ENCODE peak calls at places on chromosomes 7 and 10, in five cellular contexts. M, P, W, E and V are unnamed samples.

GRCh38 chr10:87639493-87639892 is 20.2 kb upstream of the PAPSS2 start:
- ATAC-seq in M (no peak), P (no peak), W (no peak), E (no peak), V (no peak)

GRCh38 chr10:12482586-12482985 is 133.2 kb downstream of the CAMK1D start:
- ATAC-seq in M (no peak), P (no peak), W (peak; percentile 39), E (no peak), V (no peak)

GRCh38 chr10:29746080-29746797 is 111.5 kb upstream of the SVIL start:
- ATAC-seq in M (no peak), P (no peak), W (no peak), E (no peak), V (no peak)

GRCh38 chr7:25031007-25031406 is 51.0 kb upstream of the OSBPL3 start:
- ATAC-seq in M (no peak), P (no peak), W (peak; percentile 84), E (no peak), V (no peak)

GRCh38 chr7:876972-877311 is 588 bp downstream of the GET4 start:
- ATAC-seq in M (peak; percentile 61), P (peak; percentile 44), W (peak; percentile 54), E (peak; percentile 57), V (peak; percentile 14)

GRCh38 chr10:99983280-99983988 is 26.3 kb downstream of the DNMBP start:
- ATAC-seq in M (peak; percentile 54), P (peak; percentile 96), W (peak; percentile 86), E (peak; percentile 89), V (peak; percentile 75)

GRCh38 chr10:23065549-23065948 is 29.8 kb upstream of the MSRB2 start:
- ATAC-seq in M (peak; percentile 59), P (peak; percentile 36), W (no peak), E (no peak), V (peak; percentile 81)

GRCh38 chr7:48052748-48053147 is 17.4 kb downstream of the C7orf57 start:
- ATAC-seq in M (no peak), P (no peak), W (peak; percentile 89), E (no peak), V (no peak)

GRCh38 chr7:99624487-99624886 is 7.7 kb downstream of the ZSCAN25 start:
- ATAC-seq in M (no peak), P (no peak), W (no peak), E (no peak), V (no peak)

GRCh38 chr10:29622382-29622885 is 12.3 kb downstream of the SVIL start:
- ATAC-seq in M (no peak), P (no peak), W (no peak), E (no peak), V (no peak)

GRCh38 chr10:44650576-44651394 is 260.4 kb upstream of the TMEM72 start:
- ATAC-seq in M (no peak), P (no peak), W (no peak), E (no peak), V (no peak)

GRCh38 chr10:95755511-95756004 is 405 bp upstream of the ENTPD1 start:
- ATAC-seq in M (peak; percentile 81), P (no peak), W (peak; percentile 48), E (peak; percentile 80), V (peak; percentile 92)

GRCh38 chr7:33880787-33881186 is 24.6 kb upstream of the BMPER start:
- ATAC-seq in M (no peak), P (no peak), W (no peak), E (no peak), V (no peak)

GRCh38 chr10:93596539-93596938 is 4.5 kb downstream of the RBP4 start:
- ATAC-seq in M (peak; percentile 39), P (peak; percentile 14), W (no peak), E (no peak), V (no peak)

GRCh38 chr7:156903232-156903909 is 10.4 kb upstream of the LMBR1 start:
- ATAC-seq in M (peak; percentile 71), P (peak; percentile 51), W (peak; percentile 71), E (no peak), V (peak; percentile 74)

GRCh38 chr7:103025341-103025740 is 49.3 kb downstream of the FBXL13 start:
- ATAC-seq in M (no peak), P (no peak), W (peak; percentile 56), E (peak; percentile 88), V (no peak)

GRCh38 chr10:96619120-96619519 is 32.3 kb upstream of the TM9SF3 start:
- ATAC-seq in M (no peak), P (no peak), W (no peak), E (peak; percentile 91), V (no peak)

GRCh38 chr7:32611700-32612099 is 116.4 kb downstream of the AVL9 start:
- ATAC-seq in M (no peak), P (no peak), W (no peak), E (no peak), V (no peak)

GRCh38 chr10:29908977-29909376 is 150.4 kb downstream of the JCAD start:
- ATAC-seq in M (no peak), P (no peak), W (no peak), E (no peak), V (no peak)

GRCh38 chr10:112782176-112782907 is 167.7 kb upstream of the TCF7L2 start:
- ATAC-seq in M (no peak), P (no peak), W (no peak), E (no peak), V (peak; percentile 92)

GRCh38 chr10:11763501-11763861 is 21.3 kb downstream of the ECHDC3 start:
- ATAC-seq in M (no peak), P (no peak), W (no peak), E (no peak), V (no peak)

GRCh38 chr7:48053823-48054222 is 18.5 kb downstream of the C7orf57 start:
- ATAC-seq in M (no peak), P (no peak), W (no peak), E (no peak), V (no peak)

GRCh38 chr7:8908889-8909288 is 475.5 kb downstream of the NXPH1 start:
- ATAC-seq in M (no peak), P (no peak), W (no peak), E (no peak), V (no peak)

GRCh38 chr10:30893208-30893607 is 138.5 kb downstream of the ZNF438 start:
- ATAC-seq in M (no peak), P (no peak), W (no peak), E (no peak), V (no peak)

GRCh38 chr7:50307368-50308012 is 3.0 kb downstream of the IKZF1 start:
- ATAC-seq in M (no peak), P (no peak), W (peak; percentile 61), E (peak; percentile 63), V (no peak)

GRCh38 chr10:45495438-45496152 is 121.6 kb downstream of the ALOX5 start:
- ATAC-seq in M (no peak), P (no peak), W (no peak), E (peak; percentile 57), V (no peak)

GRCh38 chr10:55144001-55144400 is 343.0 kb upstream of the PCDH15 start:
- ATAC-seq in M (no peak), P (no peak), W (no peak), E (no peak), V (no peak)

GRCh38 chr10:12684784-12685183 is 316.7 kb downstream of the CCDC3 start:
- ATAC-seq in M (no peak), P (no peak), W (no peak), E (no peak), V (no peak)

GRCh38 chr10:95569368-95569767 is 8.2 kb upstream of the SORBS1 start:
- ATAC-seq in M (no peak), P (no peak), W (no peak), E (no peak), V (no peak)

GRCh38 chr10:104780165-104780564 is 139.1 kb downstream of the SORCS3 start:
- ATAC-seq in M (no peak), P (no peak), W (no peak), E (no peak), V (no peak)

GRCh38 chr10:104784452-104784851 is 143.4 kb downstream of the SORCS3 start:
- ATAC-seq in M (no peak), P (no peak), W (no peak), E (no peak), V (no peak)

GRCh38 chr10:104780946-104781345 is 139.9 kb downstream of the SORCS3 start:
- ATAC-seq in M (no peak), P (no peak), W (no peak), E (no peak), V (no peak)

GRCh38 chr10:104777086-104777799 is 136.2 kb downstream of the SORCS3 start:
- ATAC-seq in M (no peak), P (no peak), W (peak; percentile 44), E (no peak), V (no peak)

GRCh38 chr10:104779701-104780100 is 138.6 kb downstream of the SORCS3 start:
- ATAC-seq in M (no peak), P (no peak), W (no peak), E (no peak), V (no peak)
- TF ChIP-seq EP300 in M (no peak), P (no peak), W (no peak), E (no peak), V (no peak)

DNA sequence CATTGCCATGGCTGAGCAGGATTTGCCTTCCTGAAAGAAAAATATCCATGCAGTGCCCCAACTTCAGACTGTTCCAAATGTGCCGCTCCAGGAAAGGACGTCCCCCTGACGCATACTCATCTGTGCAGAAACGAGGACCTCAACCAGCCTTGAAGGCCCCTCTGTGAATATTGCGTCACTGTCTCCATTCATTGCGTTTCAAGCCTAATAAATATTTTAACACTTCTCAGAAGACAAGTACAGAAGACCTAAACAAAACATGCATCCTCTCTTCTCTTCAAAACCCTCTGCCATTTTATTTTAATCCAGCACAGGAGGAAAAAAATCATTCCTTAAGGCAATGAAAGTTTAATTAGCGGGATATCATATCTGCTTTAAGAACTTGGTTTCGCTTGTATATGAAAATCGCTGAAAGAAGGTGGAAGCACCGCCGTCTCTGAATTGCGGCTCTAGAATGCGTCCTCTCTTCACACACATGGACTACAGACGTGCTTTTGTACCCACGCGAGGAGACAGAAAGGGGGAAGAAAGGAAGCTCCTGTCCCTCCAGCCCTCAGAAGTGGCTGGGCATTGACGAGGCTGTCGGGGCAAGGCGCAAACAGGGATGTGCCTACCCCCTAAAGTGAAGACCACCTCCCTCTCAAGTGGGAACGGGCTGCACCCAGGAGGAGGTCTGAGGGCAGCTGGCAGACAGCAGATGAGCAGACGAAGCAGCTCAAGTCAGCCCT is 36.8 kb downstream of the RGS10 start:
- ATAC-seq in M (no peak), P (no peak), W (no peak), E (no peak), V (no peak)
- TF ChIP-seq EP300 in M (no peak), P (no peak), W (no peak), E (no peak), V (no peak)

GRCh38 chr10:18767981-18768380 is 108.8 kb downstream of the ARL5B start:
- ATAC-seq in M (no peak), P (no peak), W (no peak), E (no peak), V (no peak)

GRCh38 chr10:18777258-18777657 is 118.0 kb downstream of the ARL5B start:
- ATAC-seq in M (no peak), P (no peak), W (no peak), E (peak; percentile 26), V (no peak)

DNA sequence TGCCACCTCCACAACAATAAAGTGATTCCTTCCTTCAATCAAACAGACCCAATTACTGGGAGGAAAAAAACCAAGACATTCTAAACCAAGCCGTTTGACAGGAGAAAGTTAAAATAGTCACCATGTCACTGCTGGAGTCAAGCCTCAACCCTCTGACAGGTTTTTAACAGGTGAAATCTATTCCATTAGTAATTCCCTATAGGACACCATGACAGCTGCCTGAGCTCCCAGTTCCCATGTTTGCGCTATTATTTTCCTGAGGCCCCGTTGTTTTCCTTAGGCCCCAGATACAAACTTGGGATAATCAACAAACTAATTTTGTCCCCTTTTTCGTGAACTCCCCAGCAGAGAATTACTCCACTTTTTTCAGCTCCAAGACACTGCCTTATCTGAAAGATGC is 113.9 kb downstream of the ARL5B start:
- ATAC-seq in M (no peak), P (no peak), W (no peak), E (no peak), V (no peak)
- TF ChIP-seq EP300 in M (no peak), P (no peak), W (no peak), E (no peak), V (no peak)

GRCh38 chr7:82750007-82750406 is 306.4 kb upstream of the CACNA2D1 start:
- ATAC-seq in M (no peak), P (no peak), W (no peak), E (no peak), V (no peak)
- TF ChIP-seq EP300 in M (no peak), P (no peak), W (no peak), E (no peak), V (no peak)